ENCODE peak calls at places on chromosomes 11 and 22, in four cellular contexts. One of them, this sample, is unnamed.
A peak's percentile ranks its signal among the peaks of the same experiment; 100 is the strongest.

GRCh38 chr11:68115285-68115684 is 5.9 kb downstream of the CHKA start:
- DNase-seq in GF-D8: no peak
- DNase-seq in activated T-cell treated with anti-CD3 and anti-CD28 coated beads, Interleukin-2, amount 50 U/mL, for 1 hour: no peak
- DNase-seq in neuronal stem cell: no peak
- DNase-seq in this sample: peak; percentile 38

GRCh38 chr11:112961751-112962747 is 829 bp downstream of the NCAM1 start:
- DNase-seq in GF-D8: no peak
- DNase-seq in neuronal stem cell: peak; percentile 39
- DNase-seq in activated T-cell treated with anti-CD3 and anti-CD28 coated beads, Interleukin-2, amount 50 U/mL, for 1 hour: no peak
- DNase-seq in this sample: peak; percentile 24

GRCh38 chr22:20080776-20081654 is 974 bp downstream of the DGCR8 start:
- DNase-seq in activated T-cell treated with anti-CD3 and anti-CD28 coated beads, Interleukin-2, amount 50 U/mL, for 1 hour: peak; percentile 32
- DNase-seq in GF-D8: no peak
- DNase-seq in neuronal stem cell: peak; percentile 45
- DNase-seq in this sample: no peak

GRCh38 chr11:124536520-124536919 is 6.9 kb downstream of the OR8B12 start:
- DNase-seq in neuronal stem cell: no peak
- DNase-seq in GF-D8: peak; percentile 74
- DNase-seq in activated T-cell treated with anti-CD3 and anti-CD28 coated beads, Interleukin-2, amount 50 U/mL, for 1 hour: no peak
- DNase-seq in this sample: no peak

GRCh38 chr11:8839957-8840945 is 70.7 kb upstream of the AKIP1 start:
- DNase-seq in GF-D8: no peak
- DNase-seq in neuronal stem cell: peak; percentile 66
- DNase-seq in activated T-cell treated with anti-CD3 and anti-CD28 coated beads, Interleukin-2, amount 50 U/mL, for 1 hour: no peak
- DNase-seq in this sample: no peak

GRCh38 chr11:28981331-28981865 is 873.2 kb downstream of the METTL15 start:
- DNase-seq in neuronal stem cell: no peak
- DNase-seq in activated T-cell treated with anti-CD3 and anti-CD28 coated beads, Interleukin-2, amount 50 U/mL, for 1 hour: no peak
- DNase-seq in GF-D8: no peak
- DNase-seq in this sample: no peak

GRCh38 chr22:20422965-20423635 is 14.5 kb downstream of the SCARF2 start:
- DNase-seq in activated T-cell treated with anti-CD3 and anti-CD28 coated beads, Interleukin-2, amount 50 U/mL, for 1 hour: no peak
- DNase-seq in neuronal stem cell: no peak
- DNase-seq in GF-D8: no peak
- DNase-seq in this sample: no peak

GRCh38 chr11:12164061-12165014 is 53.9 kb downstream of the MICAL2 start:
- DNase-seq in neuronal stem cell: no peak
- DNase-seq in GF-D8: no peak
- DNase-seq in activated T-cell treated with anti-CD3 and anti-CD28 coated beads, Interleukin-2, amount 50 U/mL, for 1 hour: no peak
- DNase-seq in this sample: no peak

GRCh38 chr11:67285541-67286498 is 3.3 kb upstream of the ANKRD13D start:
- DNase-seq in activated T-cell treated with anti-CD3 and anti-CD28 coated beads, Interleukin-2, amount 50 U/mL, for 1 hour: peak; percentile 58
- DNase-seq in neuronal stem cell: no peak
- DNase-seq in GF-D8: peak; percentile 36
- DNase-seq in this sample: no peak

GRCh38 chr22:35437038-35437437 is 37.1 kb downstream of the MCM5 start:
- DNase-seq in neuronal stem cell: no peak
- DNase-seq in GF-D8: no peak
- DNase-seq in activated T-cell treated with anti-CD3 and anti-CD28 coated beads, Interleukin-2, amount 50 U/mL, for 1 hour: no peak
- DNase-seq in this sample: no peak

GRCh38 chr11:69997352-69997751 is 80.8 kb upstream of the ANO1 start:
- DNase-seq in GF-D8: no peak
- DNase-seq in neuronal stem cell: no peak
- DNase-seq in activated T-cell treated with anti-CD3 and anti-CD28 coated beads, Interleukin-2, amount 50 U/mL, for 1 hour: no peak
- DNase-seq in this sample: no peak

GRCh38 chr11:63549411-63549810 is 12.8 kb downstream of the PLAAT4 start:
- DNase-seq in neuronal stem cell: no peak
- DNase-seq in GF-D8: no peak
- DNase-seq in activated T-cell treated with anti-CD3 and anti-CD28 coated beads, Interleukin-2, amount 50 U/mL, for 1 hour: no peak
- DNase-seq in this sample: no peak

GRCh38 chr11:62613275-62613864 is 313 bp downstream of the ROM1 start:
- DNase-seq in neuronal stem cell: no peak
- DNase-seq in activated T-cell treated with anti-CD3 and anti-CD28 coated beads, Interleukin-2, amount 50 U/mL, for 1 hour: no peak
- DNase-seq in GF-D8: no peak
- DNase-seq in this sample: no peak

GRCh38 chr11:103109818-103110388 is 677 bp downstream of the DYNC2H1 start:
- DNase-seq in activated T-cell treated with anti-CD3 and anti-CD28 coated beads, Interleukin-2, amount 50 U/mL, for 1 hour: peak; percentile 20
- DNase-seq in GF-D8: peak; percentile 87
- DNase-seq in neuronal stem cell: no peak
- DNase-seq in this sample: no peak

GRCh38 chr11:326842-327580 is 6.4 kb upstream of the IFITM3 start:
- DNase-seq in neuronal stem cell: no peak
- DNase-seq in activated T-cell treated with anti-CD3 and anti-CD28 coated beads, Interleukin-2, amount 50 U/mL, for 1 hour: peak; percentile 63
- DNase-seq in GF-D8: peak; percentile 42
- DNase-seq in this sample: no peak

GRCh38 chr11:117851091-117851490 is 25.4 kb downstream of the FXYD6 start:
- DNase-seq in activated T-cell treated with anti-CD3 and anti-CD28 coated beads, Interleukin-2, amount 50 U/mL, for 1 hour: no peak
- DNase-seq in GF-D8: no peak
- DNase-seq in neuronal stem cell: no peak
- DNase-seq in this sample: no peak

GRCh38 chr22:46088541-46089311 is 61.6 kb upstream of the PPARA start:
- DNase-seq in GF-D8: no peak
- DNase-seq in activated T-cell treated with anti-CD3 and anti-CD28 coated beads, Interleukin-2, amount 50 U/mL, for 1 hour: no peak
- DNase-seq in neuronal stem cell: no peak
- DNase-seq in this sample: no peak

GRCh38 chr11:96235725-96236124 is 107.3 kb downstream of the MAML2 start:
- DNase-seq in activated T-cell treated with anti-CD3 and anti-CD28 coated beads, Interleukin-2, amount 50 U/mL, for 1 hour: no peak
- DNase-seq in GF-D8: no peak
- DNase-seq in neuronal stem cell: no peak
- DNase-seq in this sample: no peak

GRCh38 chr11:10655227-10655626 is 38.3 kb downstream of the IRAG1 start:
- DNase-seq in GF-D8: no peak
- DNase-seq in neuronal stem cell: no peak
- DNase-seq in activated T-cell treated with anti-CD3 and anti-CD28 coated beads, Interleukin-2, amount 50 U/mL, for 1 hour: no peak
- DNase-seq in this sample: no peak

GRCh38 chr11:93652161-93652597 is 9.3 kb upstream of the CEP295 start:
- DNase-seq in neuronal stem cell: peak; percentile 41
- DNase-seq in GF-D8: no peak
- DNase-seq in activated T-cell treated with anti-CD3 and anti-CD28 coated beads, Interleukin-2, amount 50 U/mL, for 1 hour: no peak
- DNase-seq in this sample: peak; percentile 55

GRCh38 chr11:70551323-70552166 is 153.2 kb downstream of the CTTN start:
- DNase-seq in activated T-cell treated with anti-CD3 and anti-CD28 coated beads, Interleukin-2, amount 50 U/mL, for 1 hour: no peak
- DNase-seq in GF-D8: no peak
- DNase-seq in neuronal stem cell: no peak
- DNase-seq in this sample: no peak

GRCh38 chr11:127693686-127694085 is 693.1 kb upstream of the KIRREL3 start:
- DNase-seq in activated T-cell treated with anti-CD3 and anti-CD28 coated beads, Interleukin-2, amount 50 U/mL, for 1 hour: no peak
- DNase-seq in GF-D8: no peak
- DNase-seq in neuronal stem cell: no peak
- DNase-seq in this sample: no peak

GRCh38 chr11:4060182-4060923 is 34.2 kb upstream of the RRM1 start:
- DNase-seq in neuronal stem cell: no peak
- DNase-seq in GF-D8: no peak
- DNase-seq in activated T-cell treated with anti-CD3 and anti-CD28 coated beads, Interleukin-2, amount 50 U/mL, for 1 hour: no peak
- DNase-seq in this sample: no peak

GRCh38 chr11:62324738-62325556 is 12.3 kb upstream of the ASRGL1 start:
- DNase-seq in GF-D8: peak; percentile 54
- DNase-seq in neuronal stem cell: peak; percentile 38
- DNase-seq in activated T-cell treated with anti-CD3 and anti-CD28 coated beads, Interleukin-2, amount 50 U/mL, for 1 hour: peak; percentile 40
- DNase-seq in this sample: no peak

GRCh38 chr11:119421941-119422504 is 949 bp downstream of the THY1 start:
- DNase-seq in activated T-cell treated with anti-CD3 and anti-CD28 coated beads, Interleukin-2, amount 50 U/mL, for 1 hour: no peak
- DNase-seq in neuronal stem cell: peak; percentile 40
- DNase-seq in GF-D8: no peak
- DNase-seq in this sample: no peak

GRCh38 chr11:115462004-115462541 is 42.1 kb downstream of the CADM1 start:
- DNase-seq in activated T-cell treated with anti-CD3 and anti-CD28 coated beads, Interleukin-2, amount 50 U/mL, for 1 hour: no peak
- DNase-seq in neuronal stem cell: no peak
- DNase-seq in GF-D8: no peak
- DNase-seq in this sample: no peak